ENCODE peak calls at places on chromosome 10, in eight cellular contexts. H is OCI-LY7, V is iPS DF 6.9, C is KG1, U is HTR-8/SVneo, R is brain microvascular endothelial cell, O is SHP77, F is iris pigment epithelial cell. S is an unnamed sample.

GRCh38 chr10:28881483-28881882 is 204.2 kb downstream of the BAMBI start:
- DNase-seq in O (no peak), C (no peak), H (no peak), V (no peak), R (no peak), F (no peak), U (no peak), S (no peak)

GRCh38 chr10:132056663-132057062 is 9.1 kb upstream of the JAKMIP3 start:
- DNase-seq in O (no peak), R (no peak), U (no peak), H (no peak), V (no peak), C (no peak), F (no peak), S (no peak)

GRCh38 chr10:73917566-73918305 is 6.8 kb downstream of the PLAU start:
- DNase-seq in R (no peak), V (no peak), F (no peak), U (no peak), O (no peak), C (no peak), H (no peak), S (no peak)

GRCh38 chr10:72425133-72425532 is 70.4 kb upstream of the DNAJB12 start:
- DNase-seq in V (no peak), U (no peak), C (no peak), R (no peak), H (no peak), F (peak), O (no peak), S (no peak)

GRCh38 chr10:28687683-28688001 is 10.3 kb downstream of the BAMBI start:
- DNase-seq in C (no peak), R (no peak), U (no peak), O (no peak), H (no peak), F (no peak), V (no peak), S (no peak)

GRCh38 chr10:95388539-95388938 is 97.7 kb upstream of the PDLIM1 start:
- DNase-seq in U (no peak), C (no peak), F (no peak), H (no peak), R (no peak), V (no peak), O (peak), S (no peak)

GRCh38 chr10:97234403-97234802 is 48.6 kb upstream of the SLIT1 start:
- DNase-seq in U (peak), O (peak), R (peak), C (peak), H (peak), F (peak), V (peak), S (no peak)

GRCh38 chr10:24616536-24616935 is 107.2 kb downstream of the ARHGAP21 start:
- DNase-seq in C (no peak), H (no peak), R (no peak), U (no peak), F (peak), V (no peak), O (no peak), S (no peak)

GRCh38 chr10:16386855-16387254 is 50.0 kb upstream of the PTER start:
- DNase-seq in H (no peak), V (peak), O (no peak), F (no peak), U (no peak), C (no peak), R (no peak), S (no peak)

GRCh38 chr10:91614254-91614624 is 18.6 kb downstream of the PPP1R3C start:
- DNase-seq in R (peak), C (no peak), O (no peak), V (no peak), U (peak), H (no peak), F (peak), S (no peak)

GRCh38 chr10:3251172-3251571 is 78.6 kb upstream of the PITRM1 start:
- DNase-seq in C (no peak), U (no peak), O (no peak), H (no peak), R (no peak), F (no peak), V (no peak), S (no peak)

GRCh38 chr10:125448596-125448995 is 234.4 kb downstream of the TEX36 start:
- DNase-seq in H (peak), F (no peak), U (peak), V (peak), O (no peak), R (no peak), C (no peak), S (no peak)

GRCh38 chr10:123573236-123574147 is 92.7 kb upstream of the GPR26 start:
- DNase-seq in C (no peak), R (peak), F (peak), H (peak), O (peak), V (peak), U (peak), S (no peak)

GRCh38 chr10:34719746-34720145 is 95.3 kb downstream of the PARD3 start:
- DNase-seq in U (peak), C (no peak), H (no peak), F (no peak), O (no peak), R (no peak), V (no peak), S (no peak)

GRCh38 chr10:71472466-71472865 is 75.7 kb downstream of the CDH23 start:
- DNase-seq in R (no peak), F (no peak), C (no peak), O (no peak), H (no peak), U (no peak), V (no peak), S (no peak)

GRCh38 chr10:28248092-28248491 is 54.8 kb downstream of the MPP7 start:
- DNase-seq in C (no peak), V (no peak), F (peak), U (no peak), H (no peak), R (peak), O (no peak), S (no peak)

GRCh38 chr10:66234872-66235271 is 691.0 kb upstream of the LRRTM3 start:
- DNase-seq in V (no peak), F (no peak), H (no peak), R (no peak), U (no peak), O (no peak), C (no peak), S (no peak)

GRCh38 chr10:119310807-119311206 is 103.4 kb downstream of the GRK5 start:
- DNase-seq in U (no peak), R (no peak), C (no peak), H (no peak), V (no peak), F (no peak), O (no peak), S (no peak)

GRCh38 chr10:128247576-128247975 is 121.4 kb upstream of the MKI67 start:
- DNase-seq in V (no peak), C (no peak), H (no peak), O (no peak), U (no peak), F (no peak), R (no peak), S (no peak)

GRCh38 chr10:63614371-63614891 is 93.2 kb downstream of the REEP3 start:
- DNase-seq in H (no peak), V (no peak), C (no peak), R (no peak), U (no peak), O (no peak), F (peak), S (no peak)

GRCh38 chr10:839550-840205 is 91.8 kb downstream of the LARP4B start:
- DNase-seq in C (no peak), H (no peak), F (no peak), O (no peak), V (no peak), R (no peak), U (no peak), S (peak)

GRCh38 chr10:76333801-76334200 is 902.4 kb downstream of the LRMDA start:
- DNase-seq in R (no peak), C (no peak), U (no peak), O (no peak), V (no peak), F (no peak), H (no peak), S (peak)

GRCh38 chr10:96863922-96864543 is 31.9 kb downstream of the LCOR start:
- DNase-seq in V (no peak), C (no peak), U (peak), R (no peak), F (peak), H (no peak), O (peak), S (peak)

GRCh38 chr10:121601458-121601857 is 3.2 kb upstream of the FGFR2 start:
- DNase-seq in C (no peak), V (no peak), F (no peak), O (no peak), R (no peak), H (no peak), U (no peak), S (no peak)

GRCh38 chr10:35640951-35641429 is 1.1 kb downstream of the FZD8 start:
- DNase-seq in F (peak), O (no peak), C (no peak), U (peak), V (no peak), R (peak), H (peak), S (no peak)

GRCh38 chr10:16754765-16755164 is 62.5 kb downstream of the RSU1 start:
- DNase-seq in V (no peak), R (no peak), U (no peak), C (no peak), H (no peak), O (no peak), F (no peak), S (no peak)

GRCh38 chr10:71966046-71967004 is 2.1 kb downstream of the CHST3 start:
- DNase-seq in V (no peak), U (peak), C (no peak), R (no peak), H (no peak), F (no peak), O (no peak), S (no peak)

GRCh38 chr10:75019360-75019759 is 92.1 kb upstream of the SAMD8 start:
- DNase-seq in U (peak), O (no peak), H (peak), C (no peak), R (no peak), V (no peak), F (peak), S (no peak)

GRCh38 chr10:110006358-110007170 is 1.2 kb upstream of the ADD3 start:
- DNase-seq in C (no peak), U (peak), F (peak), O (no peak), H (peak), R (peak), V (no peak), S (peak)

GRCh38 chr10:132557696-132558515 is 20.3 kb downstream of the INPP5A start:
- DNase-seq in F (no peak), V (no peak), C (no peak), H (no peak), O (no peak), R (no peak), U (no peak), S (no peak)

GRCh38 chr10:91689731-91690168 is 56.9 kb upstream of the PPP1R3C start:
- DNase-seq in H (no peak), R (no peak), F (peak), O (no peak), V (no peak), C (no peak), U (no peak), S (no peak)

GRCh38 chr10:37727491-37728352 is 129.7 kb downstream of the ZNF248 start:
- DNase-seq in C (no peak), O (no peak), V (no peak), R (no peak), U (no peak), F (no peak), H (no peak), S (no peak)

GRCh38 chr10:12010353-12010752 is 32.3 kb downstream of the UPF2 start:
- DNase-seq in F (no peak), R (no peak), O (no peak), U (no peak), V (no peak), C (no peak), H (no peak), S (no peak)

GRCh38 chr10:131065673-131066331 is 245.7 kb downstream of the TCERG1L start:
- DNase-seq in V (no peak), F (peak), U (no peak), R (no peak), H (no peak), O (no peak), C (no peak), S (no peak)

GRCh38 chr10:35420827-35421552 is 84.7 kb downstream of the CCNY start:
- DNase-seq in R (no peak), H (no peak), U (no peak), C (no peak), O (no peak), F (no peak), V (no peak), S (no peak)

GRCh38 chr10:49285232-49285631 is 13.7 kb upstream of the C10orf71 start:
- DNase-seq in O (no peak), V (no peak), U (no peak), F (peak), C (no peak), R (no peak), H (no peak), S (no peak)

GRCh38 chr10:24988831-24989769 is 26.9 kb downstream of the ENKUR start:
- DNase-seq in U (no peak), C (peak), V (no peak), F (no peak), O (no peak), H (no peak), R (no peak), S (no peak)

GRCh38 chr10:95278061-95278988 is 12.5 kb downstream of the PDLIM1 start:
- DNase-seq in F (peak), U (no peak), V (no peak), H (no peak), R (peak), O (no peak), C (no peak), S (no peak)

GRCh38 chr10:58994226-58995057 is 182.0 kb upstream of the PHYHIPL start:
- DNase-seq in R (no peak), U (no peak), H (no peak), C (no peak), F (peak), O (no peak), V (no peak), S (no peak)